ENCODE peak calls at places on chromosomes 11 and 22, in ten cellular contexts. B is NCI-H1105, C is NCI-H1092 treated with DMSO at 0.1 percent for 48 hours, Y is NCI-H2171, V is pulmonary artery endothelial cell, P is NCI-H748 treated with DMSO at 0.1 percent for 48 hours, A is amniotic epithelial cell, M is tibial nerve, Z is hippocampal formation, F is Daoy. E is an unnamed sample.

GRCh38 chr11:63680842-63681207 is 475 bp upstream of the RTN3 start:
- DNase-seq in B (no peak), C (no peak), V (no peak), F (peak), A (peak), M (no peak), P (no peak), Z (no peak), Y (peak), E (no peak)

GRCh38 chr11:77455740-77456139 is 18.2 kb downstream of the PAK1 start:
- DNase-seq in F (no peak), C (no peak), P (no peak), A (no peak), V (no peak), Z (no peak), B (no peak), M (no peak), Y (no peak), E (no peak)

GRCh38 chr11:128302425-128303186 is 284.8 kb downstream of the ETS1 start:
- DNase-seq in M (no peak), Y (no peak), Z (no peak), V (no peak), C (no peak), P (no peak), A (no peak), F (no peak), B (no peak), E (no peak)

GRCh38 chr22:42414565-42415298 is 17.5 kb downstream of the NFAM1 start:
- DNase-seq in V (no peak), Y (no peak), F (no peak), B (no peak), Z (no peak), C (no peak), M (no peak), A (no peak), P (no peak), E (no peak)

GRCh38 chr11:127843483-127844396 is 743.6 kb downstream of the ETS1 start:
- DNase-seq in B (peak), F (peak), M (peak), P (peak), V (no peak), A (peak), C (peak), Y (no peak), Z (peak), E (peak)

GRCh38 chr11:8732748-8733241 is 50.2 kb downstream of the RPL27A start:
- DNase-seq in P (no peak), C (no peak), Y (no peak), A (peak), V (no peak), M (peak), Z (no peak), F (peak), B (no peak), E (peak)

GRCh38 chr22:40462195-40462988 is 92.0 kb downstream of the SGSM3 start:
- DNase-seq in C (no peak), V (no peak), B (no peak), A (no peak), M (no peak), P (no peak), F (no peak), Y (no peak), Z (no peak), E (no peak)

GRCh38 chr11:58926251-58926650 is 13.0 kb upstream of the GLYATL1 start:
- DNase-seq in Y (no peak), M (no peak), F (no peak), C (peak), P (peak), Z (no peak), V (no peak), A (no peak), B (no peak), E (peak)

GRCh38 chr11:59187587-59187986 is 15.7 kb downstream of the DTX4 start:
- DNase-seq in F (no peak), Y (no peak), V (no peak), C (no peak), P (no peak), A (no peak), M (peak), Z (no peak), B (no peak), E (no peak)

GRCh38 chr11:85737738-85738137 is 51.7 kb upstream of the CCDC89 start:
- DNase-seq in Z (no peak), C (no peak), M (no peak), P (no peak), F (no peak), V (no peak), B (no peak), Y (no peak), A (no peak), E (no peak)

GRCh38 chr11:20762112-20762511 is 92.7 kb downstream of the NELL1 start:
- DNase-seq in B (peak), Z (no peak), C (peak), A (no peak), F (no peak), Y (no peak), M (no peak), P (peak), V (no peak), E (no peak)

GRCh38 chr22:30445438-30445936 is 19.9 kb downstream of the MTFP1 start:
- DNase-seq in Y (no peak), A (peak), V (no peak), P (no peak), F (peak), Z (no peak), C (no peak), M (no peak), B (no peak), E (no peak)

GRCh38 chr22:19431641-19432091 is at the start of gene HIRA:
- DNase-seq in F (peak), Y (peak), M (peak), B (peak), P (peak), C (peak), Z (peak), V (no peak), A (peak), E (peak)

GRCh38 chr22:17537155-17537554 is 26.1 kb upstream of the SLC25A18 start:
- DNase-seq in P (no peak), F (no peak), B (no peak), M (no peak), Y (no peak), Z (no peak), V (no peak), A (no peak), C (no peak), E (no peak)

E was measured in MG63.